ENCODE peak calls at places on chromosomes 2 and 18, in four cellular contexts. I, P, H and T are unnamed samples.

GRCh38 chr2:143258126-143258892 is 129.1 kb downstream of the ARHGAP15 start:
- DNase-seq in I (no peak), P (no peak), H (no peak), T (no peak)

GRCh38 chr18:76978616-76979015 is 154.0 kb downstream of the MBP start:
- DNase-seq in I (no peak), P (no peak), H (no peak), T (no peak)

GRCh38 chr2:24919977-24920812 is at the start of gene ADCY3:
- DNase-seq in I (peak), P (peak), H (peak), T (peak)

GRCh38 chr18:34203866-34204265 is 20.8 kb downstream of the NOL4 start:
- DNase-seq in I (no peak), P (no peak), H (no peak), T (no peak)

GRCh38 chr2:240912878-240913809 is 7.0 kb downstream of the CROCC2 start:
- DNase-seq in I (no peak), P (no peak), H (no peak), T (no peak)

GRCh38 chr18:79388043-79388442 is 7.7 kb upstream of the NFATC1 start:
- DNase-seq in I (no peak), P (no peak), H (no peak), T (no peak)

GRCh38 chr18:25058520-25058919 is 293.4 kb downstream of the ZNF521 start:
- DNase-seq in I (no peak), P (no peak), H (no peak), T (no peak)

GRCh38 chr2:36780231-36780808 is 83.8 kb downstream of the VIT start:
- DNase-seq in I (no peak), P (no peak), H (peak), T (no peak)

GRCh38 chr18:111292-112014 is 46.9 kb upstream of the USP14 start:
- DNase-seq in I (peak), P (peak), H (peak), T (peak)

GRCh38 chr2:171553858-171554257 is 31.6 kb downstream of the CYBRD1 start:
- DNase-seq in I (no peak), P (no peak), H (no peak), T (no peak)

GRCh38 chr2:159070235-159070634 is 101.8 kb downstream of the TANC1 start:
- DNase-seq in I (no peak), P (no peak), H (no peak), T (no peak)

GRCh38 chr2:209591021-209591420 is 167.2 kb downstream of the MAP2 start:
- DNase-seq in I (no peak), P (no peak), H (no peak), T (no peak)

GRCh38 chr2:217797661-217798069 is 205.1 kb downstream of the TNS1 start:
- DNase-seq in I (no peak), P (no peak), H (no peak), T (no peak)

GRCh38 chr2:177332041-177332991 is 60.3 kb upstream of the AGPS start:
- DNase-seq in I (peak), P (peak), H (no peak), T (peak)

GRCh38 chr2:135607561-135607960 is 76.3 kb downstream of the R3HDM1 start:
- DNase-seq in I (no peak), P (no peak), H (no peak), T (no peak)

GRCh38 chr2:230067990-230068657 is 600 bp downstream of the SLC16A14 start:
- DNase-seq in I (peak), P (peak), H (peak), T (peak)

GRCh38 chr2:178478102-178478441 is 328 bp downstream of the FKBP7 start:
- DNase-seq in I (no peak), P (no peak), H (no peak), T (no peak)

GRCh38 chr18:60040966-60041365 is 141.2 kb downstream of the PMAIP1 start:
- DNase-seq in I (no peak), P (no peak), H (no peak), T (no peak)

GRCh38 chr2:156803243-156803642 is 367.1 kb downstream of the GPD2 start:
- DNase-seq in I (no peak), P (no peak), H (no peak), T (no peak)

GRCh38 chr2:20516646-20517341 is 69.9 kb downstream of the RHOB start:
- DNase-seq in I (no peak), P (no peak), H (no peak), T (no peak)

GRCh38 chr2:207767461-207768167 is 2.1 kb downstream of the FZD5 start:
- DNase-seq in I (no peak), P (peak), H (peak), T (no peak)

GRCh38 chr2:102592601-102593000 is 26.8 kb upstream of the SLC9A2 start:
- DNase-seq in I (no peak), P (no peak), H (no peak), T (no peak)

GRCh38 chr2:128390256-128390990 is 71.8 kb upstream of the HS6ST1 start:
- DNase-seq in I (no peak), P (no peak), H (no peak), T (no peak)

GRCh38 chr2:10412380-10412779 is 35.7 kb downstream of the ODC1 start:
- DNase-seq in I (no peak), P (no peak), H (no peak), T (no peak)